ENCODE peak calls at places on chromosomes 16 and 17, in six cellular contexts. B, N, L, V, Z and A are unnamed samples.

GRCh38 chr17:45640141-45640850 is 143.8 kb upstream of the CRHR1 start:
- DNase-seq in Z (peak; percentile 81), L (peak; percentile 48), N (peak; percentile 34), V (peak; percentile 89), B (peak; percentile 69), A (peak; percentile 44)

GRCh38 chr17:45688353-45688752 is 95.8 kb upstream of the CRHR1 start:
- DNase-seq in Z (no peak), V (no peak), N (no peak), B (no peak), L (no peak), A (no peak)

GRCh38 chr17:82246040-82246364 is 17.2 kb downstream of the SLC16A3 start:
- DNase-seq in N (no peak), L (no peak), V (no peak), B (no peak), Z (no peak), A (no peak)

GRCh38 chr16:7140899-7141298 is 191.7 kb upstream of the RBFOX1 start:
- DNase-seq in Z (no peak), L (no peak), B (no peak), V (no peak), N (no peak), A (no peak)

GRCh38 chr16:30063893-30064745 is 1.4 kb upstream of the ALDOA start:
- DNase-seq in N (peak; percentile 53), L (peak; percentile 70), V (peak; percentile 77), Z (peak; percentile 84), B (peak; percentile 67), A (peak; percentile 70)

GRCh38 chr16:69672998-69673713 is 53.2 kb downstream of the NQO1 start:
- DNase-seq in N (no peak), B (no peak), Z (no peak), V (no peak), L (no peak), A (no peak)

GRCh38 chr17:31494259-31495048 is 103.0 kb downstream of the RAB11FIP4 start:
- DNase-seq in L (peak; percentile 46), B (no peak), Z (no peak), N (peak; percentile 83), V (no peak), A (peak; percentile 48)

GRCh38 chr17:32746698-32747097 is 130.2 kb downstream of the MYO1D start:
- DNase-seq in B (no peak), V (no peak), N (no peak), L (no peak), Z (no peak), A (no peak)

GRCh38 chr16:64969221-64969620 is 152.6 kb downstream of the CDH11 start:
- DNase-seq in B (no peak), N (no peak), L (no peak), V (no peak), Z (no peak), A (no peak)

GRCh38 chr16:71311553-71312158 is 22.5 kb upstream of the CMTR2 start:
- DNase-seq in L (no peak), Z (peak; percentile 54), B (peak; percentile 44), V (peak; percentile 70), N (no peak), A (no peak)

GRCh38 chr17:36183001-36183810 is 6.8 kb upstream of the TBC1D3B start:
- DNase-seq in L (peak; percentile 64), Z (peak; percentile 37), N (no peak), B (peak; percentile 23), V (peak; percentile 89), A (peak; percentile 50)

GRCh38 chr17:46147167-46147749 is 46.0 kb downstream of the KANSL1 start:
- DNase-seq in N (no peak), L (no peak), V (no peak), B (no peak), Z (no peak), A (no peak)

GRCh38 chr17:17682737-17683675 is 1.7 kb downstream of the RAI1 start:
- DNase-seq in N (no peak), V (no peak), L (no peak), B (peak; percentile 68), Z (no peak), A (no peak)
- TF ChIP-seq POLR2A in N (no peak), V (no peak), L (no peak), B (peak; percentile 57), Z (peak; percentile 25), A (peak; percentile 19)

GRCh38 chr16:85137323-85138072 is 25.2 kb upstream of the CIBAR2 start:
- DNase-seq in N (no peak), V (no peak), B (no peak), Z (peak; percentile 87), L (no peak), A (no peak)

GRCh38 chr16:85134794-85135153 is 22.5 kb upstream of the CIBAR2 start:
- DNase-seq in N (no peak), V (no peak), L (no peak), B (peak; percentile 58), Z (no peak), A (no peak)

GRCh38 chr16:85136705-85137322 is 24.5 kb upstream of the CIBAR2 start:
- DNase-seq in N (no peak), V (no peak), Z (peak; percentile 95), B (no peak), L (no peak), A (no peak)

GRCh38 chr16:85138073-85138824 is 26.0 kb upstream of the CIBAR2 start:
- DNase-seq in L (no peak), B (no peak), V (no peak), Z (no peak), N (no peak), A (no peak)

DNA sequence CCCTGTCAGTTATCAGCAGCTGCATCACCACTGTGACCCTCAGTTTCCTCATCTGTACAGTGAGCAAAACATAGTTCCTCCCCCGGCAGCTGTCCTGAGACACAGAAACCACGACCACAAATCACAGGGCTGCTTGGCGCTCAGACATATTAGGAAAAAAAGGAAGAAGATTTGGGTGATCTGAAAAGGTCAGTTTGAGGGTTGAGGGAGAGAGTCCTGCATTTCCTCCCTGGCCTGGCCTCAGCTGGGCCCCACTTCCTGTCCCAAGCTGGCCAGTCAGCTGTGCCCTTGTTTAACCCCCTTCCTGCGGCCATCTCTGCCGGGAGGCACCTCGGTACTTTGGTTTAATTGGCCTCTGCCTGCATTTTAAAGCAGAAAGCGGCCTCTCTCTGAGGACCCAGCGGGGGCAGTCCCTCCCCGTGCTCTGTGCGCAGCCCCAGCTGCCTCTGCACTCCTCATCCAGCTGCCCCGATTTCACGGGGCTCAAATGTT is 24.0 kb upstream of the CIBAR2 start:
- DNase-seq in V (no peak), L (no peak), Z (no peak), B (no peak), N (peak; percentile 28), A (no peak)
- TF ChIP-seq POLR2AphosphoS5 in V (no peak), L (no peak), Z (no peak), B (no peak), N (no peak), A (no peak)

DNA sequence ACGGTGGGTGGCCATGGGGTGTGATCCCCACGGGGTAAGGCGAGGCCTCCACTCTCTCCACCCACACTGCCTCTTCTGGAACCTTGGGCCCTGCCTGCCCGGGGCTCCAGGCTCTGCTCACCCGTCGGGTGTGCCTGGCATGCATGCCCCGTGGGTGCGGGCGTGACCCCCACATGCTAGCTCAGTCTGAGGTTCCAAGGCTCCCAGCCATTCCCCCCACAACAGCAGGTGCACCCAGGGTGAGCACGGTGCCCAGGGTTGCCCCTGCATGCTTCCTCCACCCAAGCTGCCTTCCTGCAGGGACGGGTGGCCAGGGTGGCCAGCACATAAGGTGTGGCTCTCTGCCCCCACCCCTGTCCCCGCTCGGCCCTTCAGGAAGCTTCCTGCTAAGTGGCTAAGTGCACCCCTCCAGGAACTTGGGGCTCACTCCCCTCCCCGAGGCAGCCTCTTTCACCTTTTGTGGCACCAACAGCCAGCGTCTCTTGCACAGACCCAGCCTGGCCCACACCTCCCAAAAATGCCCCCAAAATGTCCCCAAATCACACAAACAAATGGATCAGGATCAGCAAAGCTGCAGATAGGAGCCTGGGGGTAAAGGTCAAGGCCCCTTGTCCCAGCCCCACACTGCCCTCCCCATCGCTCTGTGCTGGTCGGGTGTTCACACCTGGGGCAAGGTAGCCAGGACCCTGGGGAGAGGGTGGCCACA is 21.4 kb upstream of the PVALEF start:
- DNase-seq in L (no peak), Z (no peak), B (no peak), N (no peak), V (no peak), A (no peak)
- TF ChIP-seq TAF1 in L (no peak), Z (no peak), B (no peak), N (no peak), V (no peak), A (no peak)

DNA sequence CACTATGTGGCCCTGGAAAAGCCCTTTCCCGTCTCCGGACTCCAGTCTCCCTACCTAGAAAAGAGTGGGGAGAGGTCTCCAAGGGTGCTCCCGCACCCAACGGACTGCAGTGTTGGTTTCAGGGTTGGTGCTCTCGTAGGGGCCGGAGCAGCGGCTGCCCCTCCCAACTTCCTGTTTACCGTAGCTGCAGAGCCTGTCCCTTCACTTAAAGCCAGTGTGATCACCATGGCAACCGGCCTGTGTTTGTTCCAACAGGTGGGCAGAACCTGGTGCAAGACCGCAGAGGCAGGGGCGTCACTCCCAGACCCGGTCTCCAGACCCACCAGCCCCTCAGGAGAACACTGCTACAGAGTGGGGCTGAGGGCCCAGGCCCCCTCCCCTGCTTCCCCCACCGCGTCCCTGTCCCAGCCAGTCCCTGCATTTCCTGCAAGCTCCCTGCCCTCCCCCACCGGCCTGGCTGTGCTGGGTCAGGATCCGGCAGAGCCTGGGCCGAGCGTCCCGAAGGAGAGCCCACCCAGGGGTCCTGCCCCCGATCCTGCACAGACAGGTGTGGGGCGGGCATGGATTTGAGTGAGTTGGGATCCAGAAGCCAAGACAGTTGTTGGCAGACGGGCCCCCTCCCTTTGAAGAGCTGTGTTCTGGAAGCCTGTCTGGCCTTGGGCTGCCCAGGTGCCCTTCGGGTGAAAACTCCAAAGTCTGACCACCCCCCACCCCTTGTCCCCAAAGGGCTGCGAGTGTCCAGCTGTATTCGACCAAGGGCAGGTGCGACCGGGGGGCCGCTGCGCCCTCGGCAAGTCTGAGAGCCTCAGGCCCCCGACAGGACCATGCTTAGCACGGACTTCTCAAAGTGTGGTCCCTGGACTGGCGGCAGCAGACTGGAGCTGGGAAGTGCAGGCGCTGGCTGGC is 1.5 kb upstream of the BAIAP3 start:
- DNase-seq in L (peak; percentile 92), Z (peak; percentile 92), V (peak; percentile 91), N (peak; percentile 39), B (peak; percentile 89), A (peak; percentile 83)
- TF ChIP-seq POLR2A in L (no peak), Z (peak; percentile 63), V (peak; percentile 63), N (no peak), B (peak; percentile 70), A (no peak)

DNA sequence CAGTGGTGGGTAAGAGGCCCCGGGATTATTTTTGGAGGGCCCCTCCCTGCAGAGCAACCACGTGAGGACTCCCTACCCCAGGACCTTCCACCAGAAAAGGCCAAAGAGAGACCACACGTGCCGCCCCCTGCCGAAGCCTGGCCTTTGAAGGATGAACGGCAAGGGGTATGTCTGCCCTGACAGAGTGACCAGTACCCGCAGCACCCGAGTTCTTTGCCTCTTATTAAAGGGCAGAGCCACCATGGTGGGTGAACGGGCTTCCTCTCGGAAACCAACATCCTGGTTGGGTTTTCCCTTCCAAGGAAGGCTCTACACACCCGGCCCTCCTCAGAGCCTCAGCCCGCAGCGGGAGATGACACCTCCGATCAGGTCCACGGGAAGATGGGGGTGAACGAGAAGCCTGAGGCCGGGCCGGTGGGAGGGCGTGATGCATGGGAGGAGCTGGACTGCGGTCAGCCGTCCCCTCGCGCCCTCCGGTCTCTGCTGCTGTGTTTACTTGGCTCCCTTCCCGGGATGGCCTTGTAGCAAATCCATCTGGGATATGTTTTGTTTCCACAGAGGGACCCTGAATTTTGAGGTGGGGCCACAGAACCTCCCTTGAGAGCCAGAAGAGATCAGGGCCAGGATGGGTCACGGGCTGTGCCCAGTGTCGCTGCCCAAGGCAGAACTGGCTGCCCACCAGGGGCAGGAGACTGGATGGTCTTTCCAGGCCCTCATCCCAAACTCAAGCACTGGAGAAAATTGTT is 49.1 kb downstream of the TBC1D16 start:
- DNase-seq in N (no peak), Z (peak; percentile 94), L (no peak), B (no peak), V (no peak), A (no peak)
- TF ChIP-seq POLR2AphosphoS5 in N (no peak), Z (peak; percentile 69), L (no peak), B (no peak), V (no peak), A (no peak)